ENCODE peak calls at places on chromosomes 1 and 21, in six cellular contexts. F is progenitor cell of endocrine pancreas, J is lung, S is activated B cell treated with CpG ODN at 0.5 μM for 24 hours, O is transverse colon, X is left ventricle myocardium inferior. R is an unnamed sample.
A peak's percentile ranks its signal among the peaks of the same experiment; 100 is the strongest.

GRCh38 chr1:146036241-146036989 is 14.9 kb upstream of the HJV start:
- DNase-seq in O (no peak), J (no peak), X (no peak), F (no peak), S (no peak), R (no peak)

GRCh38 chr1:16111771-16112557 is 38.5 kb upstream of the FAM131C start:
- DNase-seq in S (no peak), O (no peak), F (no peak), X (no peak), J (no peak), R (no peak)

GRCh38 chr1:228814091-228814610 is 78.9 kb downstream of the RHOU start:
- DNase-seq in J (no peak), F (no peak), S (no peak), X (no peak), O (no peak), R (no peak)

GRCh38 chr1:234696986-234697385 is 87.0 kb upstream of the IRF2BP2 start:
- DNase-seq in J (no peak), O (no peak), S (no peak), X (no peak), F (no peak), R (no peak)

GRCh38 chr21:26826801-26827200 is 18.4 kb downstream of the ADAMTS1 start:
- DNase-seq in S (no peak), F (no peak), O (no peak), X (no peak), J (no peak), R (no peak)

GRCh38 chr1:5660141-5660935 is 331.9 kb downstream of the NPHP4 start:
- DNase-seq in X (peak; percentile 19), O (no peak), J (no peak), F (no peak), S (no peak), R (no peak)

GRCh38 chr1:88302843-88303486 is 381.1 kb upstream of the PKN2 start:
- DNase-seq in O (no peak), F (no peak), X (no peak), S (no peak), J (no peak), R (peak; percentile 8)

GRCh38 chr1:247421074-247421473 is 5.1 kb downstream of the NLRP3 start:
- DNase-seq in O (no peak), X (no peak), S (no peak), J (no peak), F (no peak), R (no peak)

GRCh38 chr1:23742670-23743286 is 493 bp upstream of the ELOA start:
- DNase-seq in S (no peak), X (no peak), J (peak; percentile 35), O (peak; percentile 44), F (no peak), R (no peak)

GRCh38 chr1:37473431-37474050 is 839 bp upstream of the ZC3H12A start:
- DNase-seq in J (no peak), O (no peak), F (no peak), S (no peak), X (no peak), R (no peak)
- TF ChIP-seq CTCF in J (no peak), O (no peak), F (no peak), S (no peak), X (no peak), R (no peak)

GRCh38 chr1:43284711-43285110 is 670 bp downstream of the C1orf210 start:
- DNase-seq in S (no peak), F (no peak), O (no peak), J (no peak), X (no peak), R (no peak)

GRCh38 chr1:43285269-43285986 is at the start of gene C1orf210:
- DNase-seq in J (peak; percentile 91), X (no peak), S (no peak), O (peak; percentile 93), F (peak; percentile 90), R (peak; percentile 30)

GRCh38 chr1:43284065-43284464 is 1.3 kb downstream of the C1orf210 start:
- DNase-seq in S (no peak), J (no peak), F (no peak), X (no peak), O (no peak), R (no peak)

GRCh38 chr1:43286533-43286932 is 1.2 kb upstream of the C1orf210 start:
- DNase-seq in X (no peak), S (no peak), J (no peak), O (no peak), F (no peak), R (no peak)

GRCh38 chr1:43286115-43286514 is 734 bp upstream of the C1orf210 start:
- DNase-seq in S (no peak), X (no peak), F (no peak), O (peak; percentile 18), J (no peak), R (no peak)
- TF ChIP-seq CTCF in S (no peak), X (no peak), F (no peak), O (no peak), J (no peak), R (no peak)

GRCh38 chr21:20045197-20045596 is 953.0 kb upstream of the NCAM2 start:
- DNase-seq in O (no peak), X (no peak), J (no peak), F (no peak), S (no peak), R (no peak)

GRCh38 chr21:20040768-20041167 is 957.4 kb upstream of the NCAM2 start:
- DNase-seq in F (no peak), J (no peak), X (no peak), O (no peak), S (no peak), R (no peak)
- TF ChIP-seq CTCF in F (peak; percentile 48), J (no peak), X (peak; percentile 59), O (peak; percentile 21), S (no peak), R (peak; percentile 23)

GRCh38 chr1:209511169-209511568 is 72.3 kb upstream of the CAMK1G start:
- DNase-seq in J (no peak), O (no peak), S (no peak), F (no peak), X (no peak), R (no peak)

GRCh38 chr1:209516771-209517471 is 66.6 kb upstream of the CAMK1G start:
- DNase-seq in F (no peak), O (no peak), J (no peak), S (no peak), X (no peak), R (peak; percentile 44)

GRCh38 chr1:209512821-209513220 is 70.7 kb upstream of the CAMK1G start:
- DNase-seq in X (no peak), S (no peak), O (no peak), J (no peak), F (no peak), R (no peak)

GRCh38 chr1:209510063-209510462 is 73.5 kb upstream of the CAMK1G start:
- DNase-seq in O (no peak), J (no peak), S (no peak), F (no peak), X (no peak), R (no peak)

GRCh38 chr1:209513226-209513625 is 70.3 kb upstream of the CAMK1G start:
- DNase-seq in J (no peak), S (no peak), F (no peak), X (no peak), O (no peak), R (peak; percentile 12)
- TF ChIP-seq CTCF in J (peak; percentile 17), S (no peak), F (peak; percentile 73), X (peak; percentile 53), O (no peak), R (peak; percentile 70)

GRCh38 chr1:71357708-71358107 is 276.9 kb upstream of the ZRANB2 start:
- DNase-seq in F (no peak), J (no peak), X (no peak), S (no peak), O (no peak), R (peak; percentile 12)
- TF ChIP-seq CTCF in F (peak; percentile 30), J (no peak), X (no peak), S (no peak), O (no peak), R (peak; percentile 25)

GRCh38 chr1:183180634-183181056 is 5.4 kb upstream of the LAMC2 start:
- DNase-seq in X (peak; percentile 43), O (peak; percentile 18), S (no peak), J (peak; percentile 34), F (no peak), R (no peak)

GRCh38 chr1:183180213-183180612 is 5.9 kb upstream of the LAMC2 start:
- DNase-seq in O (peak; percentile 40), S (no peak), F (no peak), X (no peak), J (peak; percentile 72), R (no peak)

GRCh38 chr1:183191833-183192232 is 5.8 kb downstream of the LAMC2 start:
- DNase-seq in X (no peak), O (no peak), J (no peak), F (no peak), S (no peak), R (no peak)

GRCh38 chr1:183186820-183187219 is 756 bp downstream of the LAMC2 start:
- DNase-seq in S (no peak), F (no peak), O (no peak), X (no peak), J (no peak), R (no peak)

DNA sequence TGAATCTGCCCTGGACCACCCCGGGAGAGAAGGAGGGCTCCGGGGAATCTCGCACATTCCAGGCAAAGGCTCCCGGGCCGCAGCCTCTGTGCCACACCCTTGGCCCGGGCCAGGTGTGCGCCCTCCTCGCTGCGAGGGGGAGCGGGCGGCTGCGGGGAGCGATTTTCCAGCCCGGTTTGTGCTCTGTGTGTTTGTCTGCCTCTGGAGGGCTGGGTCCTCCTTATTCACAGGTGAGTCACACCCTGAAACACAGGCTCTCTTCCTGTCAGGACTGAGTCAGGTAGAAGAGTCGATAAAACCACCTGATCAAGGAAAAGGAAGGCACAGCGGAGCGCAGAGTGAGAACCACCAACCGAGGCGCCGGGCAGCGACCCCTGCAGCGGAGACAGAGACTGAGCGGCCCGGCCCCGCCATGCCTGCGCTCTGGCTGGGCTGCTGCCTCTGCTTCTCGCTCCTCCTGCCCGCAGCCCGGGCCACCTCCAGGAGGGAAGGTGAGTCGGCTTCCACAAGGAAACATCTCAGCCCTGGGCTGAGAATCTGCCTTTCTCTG is at the start of gene LAMC2:
- DNase-seq in O (peak; percentile 77), X (no peak), S (no peak), J (peak; percentile 73), F (peak; percentile 58), R (peak; percentile 67)
- TF ChIP-seq CTCF in O (peak; percentile 33), X (peak; percentile 35), S (no peak), J (no peak), F (peak; percentile 58), R (peak; percentile 33)

DNA sequence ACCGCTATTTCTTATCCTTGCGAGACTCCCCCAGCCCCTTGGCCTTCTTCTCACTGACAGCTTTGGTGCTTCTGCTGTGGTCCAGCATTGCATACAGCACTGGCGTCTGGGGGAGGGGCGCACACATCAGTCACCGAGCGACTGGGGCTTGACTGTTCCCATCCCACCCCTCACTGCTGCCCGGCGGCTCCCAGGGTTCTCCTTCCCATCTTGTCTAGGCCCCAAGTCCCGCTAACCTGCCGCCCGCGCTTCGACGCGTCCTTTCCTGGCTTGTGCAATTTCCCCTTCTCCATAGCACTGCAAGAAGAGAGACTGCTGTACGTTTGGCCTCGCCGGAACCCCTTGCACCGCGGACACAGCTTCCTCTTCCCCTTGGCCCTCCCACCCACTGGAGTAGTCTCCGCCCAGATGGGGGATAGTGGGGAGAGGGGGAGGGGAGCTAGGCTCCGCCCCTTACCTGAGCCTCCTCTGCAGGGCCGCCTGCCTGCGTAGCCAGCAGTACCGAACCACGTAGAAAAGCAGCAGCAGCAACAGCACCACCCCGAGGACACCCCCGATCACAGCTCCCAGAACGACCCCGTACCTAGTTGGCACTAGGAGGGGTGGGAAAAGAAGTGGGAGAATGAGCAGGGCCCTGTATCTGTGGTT is 3.8 kb downstream of the MPZ start:
- DNase-seq in S (peak; percentile 78), O (peak; percentile 91), J (peak; percentile 91), X (peak; percentile 74), F (peak; percentile 81), R (peak; percentile 69)
- TF ChIP-seq CTCF in S (no peak), O (peak; percentile 18), J (peak; percentile 9), X (peak; percentile 37), F (peak; percentile 53), R (no peak)

R was measured in nephron progenitor cell.